ENCODE peak calls at places on chromosomes 4 and X, in ten cellular contexts. One of them, this sample, is unnamed.

GRCh38 chr4:23903859-23904438 is 14.1 kb upstream of the PPARGC1A start:
- DNase-seq in stimulated activated CD4-positive, alpha-beta T cell treated with anti-CD3 and anti-CD28 coated beads, Interleukin-2, amount 100 ng/mL, for 48 hours: no peak
- DNase-seq in activated naive CD4-positive, alpha-beta T cell treated with anti-CD3 and anti-CD28 coated beads, Interleukin-2, amount 10 ng/mL, durations not matched to agents 7 days and 5 days: no peak
- DNase-seq in T-helper 2 cell: no peak
- DNase-seq in testis: no peak
- DNase-seq in mammary epithelial cell: no peak
- DNase-seq in left cardiac atrium: peak; percentile 34
- DNase-seq in NCI-H1417: peak; percentile 42
- DNase-seq in GM23338: no peak
- DNase-seq in iris pigment epithelial cell: no peak
- DNase-seq in this sample: no peak

GRCh38 chr4:186852964-186853391 is 129.3 kb upstream of the FAT1 start:
- DNase-seq in GM23338: no peak
- DNase-seq in stimulated activated CD4-positive, alpha-beta T cell treated with anti-CD3 and anti-CD28 coated beads, Interleukin-2, amount 100 ng/mL, for 48 hours: no peak
- DNase-seq in NCI-H1417: no peak
- DNase-seq in testis: no peak
- DNase-seq in iris pigment epithelial cell: no peak
- DNase-seq in activated naive CD4-positive, alpha-beta T cell treated with anti-CD3 and anti-CD28 coated beads, Interleukin-2, amount 10 ng/mL, durations not matched to agents 7 days and 5 days: no peak
- DNase-seq in T-helper 2 cell: peak; percentile 7
- DNase-seq in mammary epithelial cell: no peak
- DNase-seq in left cardiac atrium: no peak
- DNase-seq in this sample: no peak

GRCh38 chr4:44738615-44739014 is 12.3 kb upstream of the GNPDA2 start:
- DNase-seq in GM23338: peak; percentile 28
- DNase-seq in T-helper 2 cell: no peak
- DNase-seq in NCI-H1417: peak; percentile 31
- DNase-seq in left cardiac atrium: no peak
- DNase-seq in activated naive CD4-positive, alpha-beta T cell treated with anti-CD3 and anti-CD28 coated beads, Interleukin-2, amount 10 ng/mL, durations not matched to agents 7 days and 5 days: no peak
- DNase-seq in stimulated activated CD4-positive, alpha-beta T cell treated with anti-CD3 and anti-CD28 coated beads, Interleukin-2, amount 100 ng/mL, for 48 hours: no peak
- DNase-seq in iris pigment epithelial cell: no peak
- DNase-seq in testis: no peak
- DNase-seq in mammary epithelial cell: no peak
- DNase-seq in this sample: no peak

GRCh38 chrX:154370300-154370881 is 4.0 kb downstream of the FLNA start:
- DNase-seq in testis: no peak
- DNase-seq in GM23338: no peak
- DNase-seq in stimulated activated CD4-positive, alpha-beta T cell treated with anti-CD3 and anti-CD28 coated beads, Interleukin-2, amount 100 ng/mL, for 48 hours: no peak
- DNase-seq in mammary epithelial cell: no peak
- DNase-seq in iris pigment epithelial cell: peak; percentile 20
- DNase-seq in T-helper 2 cell: no peak
- DNase-seq in NCI-H1417: no peak
- DNase-seq in left cardiac atrium: peak; percentile 48
- DNase-seq in activated naive CD4-positive, alpha-beta T cell treated with anti-CD3 and anti-CD28 coated beads, Interleukin-2, amount 10 ng/mL, durations not matched to agents 7 days and 5 days: peak; percentile 41
- DNase-seq in this sample: peak; percentile 37

GRCh38 chrX:119427024-119427794 is 28.1 kb downstream of the SLC25A43 start:
- DNase-seq in T-helper 2 cell: peak; percentile 17
- DNase-seq in activated naive CD4-positive, alpha-beta T cell treated with anti-CD3 and anti-CD28 coated beads, Interleukin-2, amount 10 ng/mL, durations not matched to agents 7 days and 5 days: peak; percentile 26
- DNase-seq in GM23338: peak; percentile 10
- DNase-seq in left cardiac atrium: peak; percentile 23
- DNase-seq in iris pigment epithelial cell: peak; percentile 45
- DNase-seq in mammary epithelial cell: no peak
- DNase-seq in NCI-H1417: no peak
- DNase-seq in testis: peak; percentile 54
- DNase-seq in stimulated activated CD4-positive, alpha-beta T cell treated with anti-CD3 and anti-CD28 coated beads, Interleukin-2, amount 100 ng/mL, for 48 hours: no peak
- DNase-seq in this sample: peak; percentile 88

GRCh38 chr4:156673483-156673882 is 298.1 kb downstream of the PDGFC start:
- DNase-seq in NCI-H1417: no peak
- DNase-seq in left cardiac atrium: no peak
- DNase-seq in T-helper 2 cell: no peak
- DNase-seq in testis: no peak
- DNase-seq in GM23338: no peak
- DNase-seq in iris pigment epithelial cell: peak; percentile 74
- DNase-seq in activated naive CD4-positive, alpha-beta T cell treated with anti-CD3 and anti-CD28 coated beads, Interleukin-2, amount 10 ng/mL, durations not matched to agents 7 days and 5 days: no peak
- DNase-seq in stimulated activated CD4-positive, alpha-beta T cell treated with anti-CD3 and anti-CD28 coated beads, Interleukin-2, amount 100 ng/mL, for 48 hours: no peak
- DNase-seq in mammary epithelial cell: no peak
- DNase-seq in this sample: no peak

GRCh38 chr4:176767183-176767582 is 25.5 kb downstream of the VEGFC start:
- DNase-seq in GM23338: no peak
- DNase-seq in left cardiac atrium: no peak
- DNase-seq in stimulated activated CD4-positive, alpha-beta T cell treated with anti-CD3 and anti-CD28 coated beads, Interleukin-2, amount 100 ng/mL, for 48 hours: no peak
- DNase-seq in NCI-H1417: no peak
- DNase-seq in iris pigment epithelial cell: no peak
- DNase-seq in mammary epithelial cell: no peak
- DNase-seq in T-helper 2 cell: no peak
- DNase-seq in testis: no peak
- DNase-seq in activated naive CD4-positive, alpha-beta T cell treated with anti-CD3 and anti-CD28 coated beads, Interleukin-2, amount 10 ng/mL, durations not matched to agents 7 days and 5 days: no peak
- DNase-seq in this sample: no peak

GRCh38 chr4:1992468-1993168 is 16.2 kb downstream of the NELFA start:
- DNase-seq in testis: peak; percentile 23
- DNase-seq in mammary epithelial cell: no peak
- DNase-seq in stimulated activated CD4-positive, alpha-beta T cell treated with anti-CD3 and anti-CD28 coated beads, Interleukin-2, amount 100 ng/mL, for 48 hours: no peak
- DNase-seq in T-helper 2 cell: no peak
- DNase-seq in NCI-H1417: no peak
- DNase-seq in left cardiac atrium: no peak
- DNase-seq in activated naive CD4-positive, alpha-beta T cell treated with anti-CD3 and anti-CD28 coated beads, Interleukin-2, amount 10 ng/mL, durations not matched to agents 7 days and 5 days: no peak
- DNase-seq in iris pigment epithelial cell: no peak
- DNase-seq in GM23338: peak; percentile 89
- DNase-seq in this sample: no peak

GRCh38 chr4:166341992-166342391 is 469.0 kb downstream of the TLL1 start:
- DNase-seq in GM23338: no peak
- DNase-seq in testis: no peak
- DNase-seq in stimulated activated CD4-positive, alpha-beta T cell treated with anti-CD3 and anti-CD28 coated beads, Interleukin-2, amount 100 ng/mL, for 48 hours: no peak
- DNase-seq in left cardiac atrium: no peak
- DNase-seq in T-helper 2 cell: no peak
- DNase-seq in activated naive CD4-positive, alpha-beta T cell treated with anti-CD3 and anti-CD28 coated beads, Interleukin-2, amount 10 ng/mL, durations not matched to agents 7 days and 5 days: no peak
- DNase-seq in NCI-H1417: no peak
- DNase-seq in iris pigment epithelial cell: no peak
- DNase-seq in mammary epithelial cell: no peak
- DNase-seq in this sample: no peak

GRCh38 chr4:121096629-121097028 is 24.3 kb upstream of the NDNF start:
- DNase-seq in T-helper 2 cell: peak; percentile 26
- DNase-seq in NCI-H1417: no peak
- DNase-seq in mammary epithelial cell: peak; percentile 7
- DNase-seq in GM23338: peak; percentile 65
- DNase-seq in activated naive CD4-positive, alpha-beta T cell treated with anti-CD3 and anti-CD28 coated beads, Interleukin-2, amount 10 ng/mL, durations not matched to agents 7 days and 5 days: no peak
- DNase-seq in left cardiac atrium: no peak
- DNase-seq in stimulated activated CD4-positive, alpha-beta T cell treated with anti-CD3 and anti-CD28 coated beads, Interleukin-2, amount 100 ng/mL, for 48 hours: no peak
- DNase-seq in iris pigment epithelial cell: peak; percentile 43
- DNase-seq in testis: no peak
- DNase-seq in this sample: no peak

GRCh38 chr4:177128306-177128705 is 181.4 kb upstream of the NEIL3 start:
- DNase-seq in mammary epithelial cell: peak; percentile 78
- DNase-seq in iris pigment epithelial cell: peak; percentile 83
- DNase-seq in left cardiac atrium: no peak
- DNase-seq in stimulated activated CD4-positive, alpha-beta T cell treated with anti-CD3 and anti-CD28 coated beads, Interleukin-2, amount 100 ng/mL, for 48 hours: no peak
- DNase-seq in GM23338: no peak
- DNase-seq in activated naive CD4-positive, alpha-beta T cell treated with anti-CD3 and anti-CD28 coated beads, Interleukin-2, amount 10 ng/mL, durations not matched to agents 7 days and 5 days: no peak
- DNase-seq in T-helper 2 cell: no peak
- DNase-seq in NCI-H1417: no peak
- DNase-seq in testis: no peak
- DNase-seq in this sample: no peak

GRCh38 chrX:132737743-132738142 is 220.7 kb downstream of the HS6ST2 start:
- DNase-seq in left cardiac atrium: no peak
- DNase-seq in T-helper 2 cell: peak; percentile 63
- DNase-seq in mammary epithelial cell: peak; percentile 38
- DNase-seq in iris pigment epithelial cell: peak; percentile 3
- DNase-seq in GM23338: no peak
- DNase-seq in NCI-H1417: no peak
- DNase-seq in testis: no peak
- DNase-seq in stimulated activated CD4-positive, alpha-beta T cell treated with anti-CD3 and anti-CD28 coated beads, Interleukin-2, amount 100 ng/mL, for 48 hours: peak; percentile 31
- DNase-seq in activated naive CD4-positive, alpha-beta T cell treated with anti-CD3 and anti-CD28 coated beads, Interleukin-2, amount 10 ng/mL, durations not matched to agents 7 days and 5 days: peak; percentile 47
- DNase-seq in this sample: peak; percentile 85

GRCh38 chr4:106369456-106370060 is 980 bp upstream of the GIMD1 start:
- DNase-seq in left cardiac atrium: no peak
- DNase-seq in mammary epithelial cell: peak; percentile 50
- DNase-seq in GM23338: peak; percentile 83
- DNase-seq in stimulated activated CD4-positive, alpha-beta T cell treated with anti-CD3 and anti-CD28 coated beads, Interleukin-2, amount 100 ng/mL, for 48 hours: no peak
- DNase-seq in testis: peak; percentile 60
- DNase-seq in NCI-H1417: peak; percentile 26
- DNase-seq in activated naive CD4-positive, alpha-beta T cell treated with anti-CD3 and anti-CD28 coated beads, Interleukin-2, amount 10 ng/mL, durations not matched to agents 7 days and 5 days: peak; percentile 34
- DNase-seq in iris pigment epithelial cell: peak; percentile 89
- DNase-seq in T-helper 2 cell: peak; percentile 67
- DNase-seq in this sample: peak; percentile 49

GRCh38 chrX:140467211-140467610 is 37.7 kb downstream of the SOX3 start:
- DNase-seq in T-helper 2 cell: no peak
- DNase-seq in NCI-H1417: no peak
- DNase-seq in iris pigment epithelial cell: peak; percentile 16
- DNase-seq in activated naive CD4-positive, alpha-beta T cell treated with anti-CD3 and anti-CD28 coated beads, Interleukin-2, amount 10 ng/mL, durations not matched to agents 7 days and 5 days: no peak
- DNase-seq in testis: no peak
- DNase-seq in mammary epithelial cell: no peak
- DNase-seq in stimulated activated CD4-positive, alpha-beta T cell treated with anti-CD3 and anti-CD28 coated beads, Interleukin-2, amount 100 ng/mL, for 48 hours: no peak
- DNase-seq in left cardiac atrium: no peak
- DNase-seq in GM23338: no peak
- DNase-seq in this sample: no peak

GRCh38 chr4:129428454-129428853 is 332.5 kb downstream of the C4orf33 start:
- DNase-seq in left cardiac atrium: no peak
- DNase-seq in stimulated activated CD4-positive, alpha-beta T cell treated with anti-CD3 and anti-CD28 coated beads, Interleukin-2, amount 100 ng/mL, for 48 hours: no peak
- DNase-seq in T-helper 2 cell: no peak
- DNase-seq in iris pigment epithelial cell: no peak
- DNase-seq in mammary epithelial cell: no peak
- DNase-seq in activated naive CD4-positive, alpha-beta T cell treated with anti-CD3 and anti-CD28 coated beads, Interleukin-2, amount 10 ng/mL, durations not matched to agents 7 days and 5 days: no peak
- DNase-seq in GM23338: no peak
- DNase-seq in NCI-H1417: peak; percentile 31
- DNase-seq in testis: no peak
- DNase-seq in this sample: no peak

GRCh38 chr4:119197772-119198212 is 14.7 kb upstream of the USP53 start:
- DNase-seq in stimulated activated CD4-positive, alpha-beta T cell treated with anti-CD3 and anti-CD28 coated beads, Interleukin-2, amount 100 ng/mL, for 48 hours: no peak
- DNase-seq in mammary epithelial cell: no peak
- DNase-seq in activated naive CD4-positive, alpha-beta T cell treated with anti-CD3 and anti-CD28 coated beads, Interleukin-2, amount 10 ng/mL, durations not matched to agents 7 days and 5 days: no peak
- DNase-seq in testis: no peak
- DNase-seq in iris pigment epithelial cell: no peak
- DNase-seq in NCI-H1417: no peak
- DNase-seq in GM23338: no peak
- DNase-seq in T-helper 2 cell: no peak
- DNase-seq in left cardiac atrium: no peak
- DNase-seq in this sample: no peak

GRCh38 chr4:8837181-8837811 is 34.3 kb downstream of the HMX1 start:
- DNase-seq in testis: peak; percentile 11
- DNase-seq in activated naive CD4-positive, alpha-beta T cell treated with anti-CD3 and anti-CD28 coated beads, Interleukin-2, amount 10 ng/mL, durations not matched to agents 7 days and 5 days: peak; percentile 8
- DNase-seq in left cardiac atrium: no peak
- DNase-seq in GM23338: peak; percentile 43
- DNase-seq in T-helper 2 cell: no peak
- DNase-seq in iris pigment epithelial cell: no peak
- DNase-seq in stimulated activated CD4-positive, alpha-beta T cell treated with anti-CD3 and anti-CD28 coated beads, Interleukin-2, amount 100 ng/mL, for 48 hours: no peak
- DNase-seq in NCI-H1417: no peak
- DNase-seq in mammary epithelial cell: no peak
- DNase-seq in this sample: no peak

GRCh38 chr4:163161536-163162205 is 5.0 kb downstream of the NAF1 start:
- DNase-seq in left cardiac atrium: no peak
- DNase-seq in T-helper 2 cell: no peak
- DNase-seq in iris pigment epithelial cell: peak; percentile 93
- DNase-seq in mammary epithelial cell: peak; percentile 46
- DNase-seq in NCI-H1417: no peak
- DNase-seq in GM23338: no peak
- DNase-seq in testis: no peak
- DNase-seq in stimulated activated CD4-positive, alpha-beta T cell treated with anti-CD3 and anti-CD28 coated beads, Interleukin-2, amount 100 ng/mL, for 48 hours: no peak
- DNase-seq in activated naive CD4-positive, alpha-beta T cell treated with anti-CD3 and anti-CD28 coated beads, Interleukin-2, amount 10 ng/mL, durations not matched to agents 7 days and 5 days: no peak
- DNase-seq in this sample: no peak

GRCh38 chr4:176627916-176628315 is 164.8 kb downstream of the VEGFC start:
- DNase-seq in left cardiac atrium: no peak
- DNase-seq in stimulated activated CD4-positive, alpha-beta T cell treated with anti-CD3 and anti-CD28 coated beads, Interleukin-2, amount 100 ng/mL, for 48 hours: no peak
- DNase-seq in NCI-H1417: no peak
- DNase-seq in activated naive CD4-positive, alpha-beta T cell treated with anti-CD3 and anti-CD28 coated beads, Interleukin-2, amount 10 ng/mL, durations not matched to agents 7 days and 5 days: no peak
- DNase-seq in GM23338: no peak
- DNase-seq in iris pigment epithelial cell: no peak
- DNase-seq in T-helper 2 cell: no peak
- DNase-seq in mammary epithelial cell: no peak
- DNase-seq in testis: no peak
- DNase-seq in this sample: no peak

GRCh38 chr4:47746122-47746521 is 91.7 kb downstream of the CORIN start:
- DNase-seq in T-helper 2 cell: no peak
- DNase-seq in testis: no peak
- DNase-seq in activated naive CD4-positive, alpha-beta T cell treated with anti-CD3 and anti-CD28 coated beads, Interleukin-2, amount 10 ng/mL, durations not matched to agents 7 days and 5 days: no peak
- DNase-seq in GM23338: no peak
- DNase-seq in NCI-H1417: no peak
- DNase-seq in iris pigment epithelial cell: peak; percentile 11
- DNase-seq in mammary epithelial cell: peak; percentile 10
- DNase-seq in left cardiac atrium: no peak
- DNase-seq in stimulated activated CD4-positive, alpha-beta T cell treated with anti-CD3 and anti-CD28 coated beads, Interleukin-2, amount 100 ng/mL, for 48 hours: no peak
- DNase-seq in this sample: no peak

GRCh38 chr4:70613893-70614572 is 14.5 kb upstream of the ENAM start:
- DNase-seq in iris pigment epithelial cell: no peak
- DNase-seq in stimulated activated CD4-positive, alpha-beta T cell treated with anti-CD3 and anti-CD28 coated beads, Interleukin-2, amount 100 ng/mL, for 48 hours: no peak
- DNase-seq in left cardiac atrium: peak; percentile 23
- DNase-seq in GM23338: no peak
- DNase-seq in activated naive CD4-positive, alpha-beta T cell treated with anti-CD3 and anti-CD28 coated beads, Interleukin-2, amount 10 ng/mL, durations not matched to agents 7 days and 5 days: no peak
- DNase-seq in testis: no peak
- DNase-seq in T-helper 2 cell: no peak
- DNase-seq in mammary epithelial cell: no peak
- DNase-seq in NCI-H1417: no peak
- DNase-seq in this sample: no peak

GRCh38 chr4:69057620-69058409 is 38.5 kb upstream of the UGT2B7 start:
- DNase-seq in left cardiac atrium: no peak
- DNase-seq in T-helper 2 cell: no peak
- DNase-seq in testis: no peak
- DNase-seq in activated naive CD4-positive, alpha-beta T cell treated with anti-CD3 and anti-CD28 coated beads, Interleukin-2, amount 10 ng/mL, durations not matched to agents 7 days and 5 days: no peak
- DNase-seq in NCI-H1417: no peak
- DNase-seq in stimulated activated CD4-positive, alpha-beta T cell treated with anti-CD3 and anti-CD28 coated beads, Interleukin-2, amount 100 ng/mL, for 48 hours: no peak
- DNase-seq in mammary epithelial cell: no peak
- DNase-seq in GM23338: peak; percentile 80
- DNase-seq in iris pigment epithelial cell: peak; percentile 59
- DNase-seq in this sample: no peak

GRCh38 chr4:128241425-128241913 is 46.1 kb downstream of the PGRMC2 start:
- DNase-seq in iris pigment epithelial cell: peak; percentile 96
- DNase-seq in NCI-H1417: no peak
- DNase-seq in mammary epithelial cell: peak; percentile 95
- DNase-seq in T-helper 2 cell: no peak
- DNase-seq in stimulated activated CD4-positive, alpha-beta T cell treated with anti-CD3 and anti-CD28 coated beads, Interleukin-2, amount 100 ng/mL, for 48 hours: no peak
- DNase-seq in activated naive CD4-positive, alpha-beta T cell treated with anti-CD3 and anti-CD28 coated beads, Interleukin-2, amount 10 ng/mL, durations not matched to agents 7 days and 5 days: no peak
- DNase-seq in left cardiac atrium: no peak
- DNase-seq in GM23338: no peak
- DNase-seq in testis: no peak
- DNase-seq in this sample: no peak

GRCh38 chr4:15894923-15895411 is 43.6 kb downstream of the FGFBP1 start:
- DNase-seq in T-helper 2 cell: no peak
- DNase-seq in left cardiac atrium: no peak
- DNase-seq in NCI-H1417: no peak
- DNase-seq in GM23338: no peak
- DNase-seq in stimulated activated CD4-positive, alpha-beta T cell treated with anti-CD3 and anti-CD28 coated beads, Interleukin-2, amount 100 ng/mL, for 48 hours: no peak
- DNase-seq in mammary epithelial cell: peak; percentile 76
- DNase-seq in iris pigment epithelial cell: peak; percentile 50
- DNase-seq in testis: no peak
- DNase-seq in activated naive CD4-positive, alpha-beta T cell treated with anti-CD3 and anti-CD28 coated beads, Interleukin-2, amount 10 ng/mL, durations not matched to agents 7 days and 5 days: no peak
- DNase-seq in this sample: no peak

GRCh38 chr4:89898304-89898716 is 3.7 kb downstream of the MMRN1 start:
- DNase-seq in stimulated activated CD4-positive, alpha-beta T cell treated with anti-CD3 and anti-CD28 coated beads, Interleukin-2, amount 100 ng/mL, for 48 hours: no peak
- DNase-seq in mammary epithelial cell: no peak
- DNase-seq in testis: no peak
- DNase-seq in left cardiac atrium: no peak
- DNase-seq in activated naive CD4-positive, alpha-beta T cell treated with anti-CD3 and anti-CD28 coated beads, Interleukin-2, amount 10 ng/mL, durations not matched to agents 7 days and 5 days: no peak
- DNase-seq in T-helper 2 cell: no peak
- DNase-seq in GM23338: peak; percentile 8
- DNase-seq in NCI-H1417: no peak
- DNase-seq in iris pigment epithelial cell: no peak
- DNase-seq in this sample: no peak

GRCh38 chrX:46140272-46140671 is 404.9 kb downstream of the ZNF674 start:
- DNase-seq in iris pigment epithelial cell: peak; percentile 70
- DNase-seq in T-helper 2 cell: peak; percentile 3
- DNase-seq in activated naive CD4-positive, alpha-beta T cell treated with anti-CD3 and anti-CD28 coated beads, Interleukin-2, amount 10 ng/mL, durations not matched to agents 7 days and 5 days: no peak
- DNase-seq in left cardiac atrium: no peak
- DNase-seq in mammary epithelial cell: peak; percentile 15
- DNase-seq in testis: no peak
- DNase-seq in GM23338: no peak
- DNase-seq in NCI-H1417: no peak
- DNase-seq in stimulated activated CD4-positive, alpha-beta T cell treated with anti-CD3 and anti-CD28 coated beads, Interleukin-2, amount 100 ng/mL, for 48 hours: no peak
- DNase-seq in this sample: no peak

This sample was measured in DND-41.